ENCODE peak calls at places on chromosomes 11 and 22, in ten cellular contexts. K, J, G, A, C, N, D, H, L and F are unnamed samples.

GRCh38 chr11:123578778-123579481 is 75.5 kb downstream of the SCN3B start:
- DNase-seq in L (no peak), N (no peak), G (no peak), J (no peak), H (no peak), C (no peak), D (no peak), K (no peak), A (no peak), F (no peak)

GRCh38 chr11:35892166-35892565 is 51.7 kb upstream of the LDLRAD3 start:
- DNase-seq in N (no peak), G (no peak), A (no peak), J (no peak), D (no peak), L (no peak), K (no peak), H (no peak), C (no peak), F (no peak)

GRCh38 chr22:41479671-41480396 is 10.9 kb downstream of the ACO2 start:
- DNase-seq in L (peak), J (no peak), D (no peak), H (no peak), G (no peak), A (no peak), C (no peak), K (no peak), N (no peak), F (no peak)

GRCh38 chr22:18035740-18036139 is 11.4 kb upstream of the MICAL3 start:
- DNase-seq in C (peak), A (no peak), J (no peak), N (no peak), D (peak), L (no peak), G (peak), H (no peak), K (no peak), F (no peak)

GRCh38 chr11:74731301-74732094 is at the start of gene CHRDL2:
- DNase-seq in H (no peak), K (no peak), A (no peak), J (no peak), L (peak), N (no peak), C (peak), G (peak), D (peak), F (no peak)

GRCh38 chr11:9473408-9473807 is 12.6 kb downstream of the ZNF143 start:
- DNase-seq in J (no peak), K (no peak), A (no peak), G (no peak), C (no peak), H (no peak), D (no peak), L (no peak), N (no peak), F (no peak)

GRCh38 chr11:27055065-27055682 is 14.6 kb downstream of the BBOX1 start:
- DNase-seq in C (no peak), A (no peak), L (no peak), K (no peak), G (no peak), N (no peak), H (no peak), D (peak), J (no peak), F (no peak)

GRCh38 chr11:69427906-69428880 is 53.3 kb upstream of the LINC01488 start:
- DNase-seq in D (no peak), L (no peak), J (peak), N (no peak), A (no peak), H (no peak), K (no peak), C (no peak), G (no peak), F (no peak)

GRCh38 chr22:32444068-32444467 is 20.2 kb downstream of the BPIFC start:
- DNase-seq in C (peak), K (no peak), N (peak), J (no peak), H (peak), A (no peak), G (no peak), L (no peak), D (peak), F (peak)

GRCh38 chr11:8878771-8879170 is 32.2 kb upstream of the AKIP1 start:
- DNase-seq in D (no peak), J (no peak), G (no peak), H (no peak), L (no peak), C (no peak), A (no peak), K (no peak), N (no peak), F (no peak)

GRCh38 chr22:47318041-47318737 is 555.7 kb downstream of the TBC1D22A start:
- DNase-seq in L (no peak), C (no peak), H (no peak), D (no peak), K (no peak), J (no peak), A (no peak), N (peak), G (no peak), F (no peak)

GRCh38 chr22:23772315-23773246 is at the start of gene MMP11:
- DNase-seq in J (peak), N (no peak), A (peak), K (peak), G (peak), D (no peak), H (peak), L (peak), C (peak), F (peak)

GRCh38 chr11:46039990-46040389 is 81.3 kb downstream of the PHF21A start:
- DNase-seq in C (no peak), N (no peak), H (no peak), J (no peak), D (no peak), L (no peak), A (no peak), G (no peak), K (no peak), F (no peak)

GRCh38 chr11:95641506-95641905 is 148.1 kb downstream of the FAM76B start:
- DNase-seq in K (no peak), C (peak), A (peak), H (no peak), D (no peak), L (no peak), G (no peak), J (peak), N (no peak), F (no peak)

GRCh38 chr11:45409587-45409986 is 123.4 kb upstream of the SYT13 start:
- DNase-seq in J (no peak), G (no peak), K (no peak), H (no peak), A (no peak), L (no peak), C (no peak), N (no peak), D (no peak), F (no peak)

GRCh38 chr11:3340025-3340424 is 38.9 kb downstream of the ZNF195 start:
- DNase-seq in A (no peak), J (no peak), K (no peak), D (peak), C (no peak), H (no peak), N (peak), G (no peak), L (no peak), F (peak)

GRCh38 chr11:67613313-67613959 is 6.7 kb downstream of the NDUFV1 start:
- DNase-seq in A (no peak), H (no peak), C (peak), K (peak), D (no peak), G (no peak), L (no peak), J (no peak), N (no peak), F (no peak)

GRCh38 chr11:67615455-67616430 is 9.0 kb downstream of the NDUFV1 start:
- DNase-seq in C (peak), G (peak), A (no peak), J (no peak), L (peak), H (no peak), N (no peak), D (peak), K (peak), F (peak)

GRCh38 chr11:67612751-67613150 is 6.0 kb downstream of the NDUFV1 start:
- DNase-seq in C (peak), G (no peak), A (no peak), L (peak), N (no peak), K (peak), H (no peak), D (no peak), J (no peak), F (no peak)

GRCh38 chr11:67614730-67615454 is 8.2 kb downstream of the NDUFV1 start:
- DNase-seq in D (no peak), K (peak), C (peak), L (no peak), J (no peak), H (no peak), G (no peak), N (no peak), A (no peak), F (no peak)

DNA sequence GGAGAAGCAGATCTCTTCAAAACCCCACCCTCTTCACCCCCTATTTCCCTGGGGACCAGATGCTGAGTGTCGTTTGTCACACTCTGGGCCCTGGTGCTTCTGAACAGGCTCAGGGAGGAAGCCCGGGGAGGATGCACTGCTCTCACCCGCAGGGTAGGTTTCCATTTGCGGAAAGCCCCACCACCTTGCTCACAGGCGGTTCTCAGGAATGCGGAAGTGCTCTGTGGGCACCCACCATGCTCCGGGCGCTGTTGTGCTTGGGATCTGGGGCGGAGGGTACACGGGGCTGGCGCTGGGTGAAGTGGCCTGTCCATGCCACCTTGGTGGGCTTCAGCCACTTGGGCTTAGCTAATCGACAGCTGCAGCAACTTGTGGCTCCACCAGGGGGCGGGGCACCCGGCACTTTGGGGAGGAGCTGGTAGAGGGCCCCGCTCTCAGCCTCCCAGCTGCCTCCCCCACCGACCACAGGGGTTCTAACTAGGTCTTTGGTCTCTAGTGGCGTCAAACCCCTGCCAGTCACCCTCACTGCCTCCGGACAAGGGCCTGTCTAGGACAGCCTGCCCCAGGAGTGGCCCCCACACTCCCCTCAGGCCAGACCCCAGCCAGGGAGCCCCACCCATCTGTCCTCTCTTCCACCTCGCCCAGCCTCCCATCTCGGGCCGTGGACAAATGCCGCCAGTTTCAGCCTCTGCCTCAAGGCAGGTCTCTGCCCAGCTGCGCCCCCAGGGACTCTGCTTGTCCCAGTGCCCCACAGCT is 7.4 kb downstream of the NDUFV1 start:
- DNase-seq in D (peak), G (peak), C (peak), L (peak), J (peak), A (no peak), K (peak), H (no peak), N (peak), F (peak)
- TF ChIP-seq POLR2A in D (no peak), G (no peak), C (no peak), L (no peak), J (no peak), A (no peak), K (no peak), H (peak), N (no peak), F (no peak)

DNA sequence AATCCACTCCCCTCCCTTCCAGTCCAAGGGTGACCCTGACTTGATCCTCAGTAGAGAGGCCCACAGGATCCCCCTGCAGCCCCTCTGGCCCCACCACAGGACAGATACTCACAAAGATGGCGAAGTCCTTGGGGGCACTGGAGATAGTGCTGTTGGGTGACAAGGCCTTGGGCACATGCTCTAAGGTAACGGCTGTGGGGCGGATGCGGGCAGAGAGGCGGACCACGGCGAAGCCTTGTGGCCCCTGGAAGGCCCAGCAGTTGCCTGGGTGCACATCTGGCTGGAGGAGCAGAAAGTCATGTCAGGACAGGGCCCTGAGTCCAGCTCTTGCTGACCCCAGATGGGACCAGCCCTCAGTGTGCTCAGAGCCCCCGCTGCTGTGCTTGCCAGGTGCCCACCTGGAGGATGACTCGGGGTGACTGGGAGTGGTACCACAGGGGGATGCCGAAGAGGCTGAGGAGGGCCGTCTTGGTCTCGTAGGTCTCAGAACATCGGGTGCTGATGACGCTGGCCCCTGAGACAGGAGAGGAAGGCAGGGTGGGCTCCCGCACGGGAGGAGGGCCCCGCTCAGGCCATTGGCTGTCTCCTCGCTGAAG is 17.2 kb downstream of the SUN2 start:
- DNase-seq in K (peak), N (no peak), H (no peak), A (no peak), C (no peak), D (no peak), L (no peak), G (no peak), J (no peak), F (no peak)
- TF ChIP-seq POLR2A in K (no peak), N (no peak), H (no peak), A (no peak), C (no peak), D (no peak), L (no peak), G (no peak), J (no peak), F (no peak)

GRCh38 chr11:64180871-64181270 is 5.1 kb upstream of the STIP1 start:
- DNase-seq in K (no peak), C (no peak), A (no peak), G (no peak), D (no peak), N (no peak), H (no peak), L (no peak), J (no peak), F (no peak)

GRCh38 chr11:64179221-64179620 is 6.8 kb upstream of the STIP1 start:
- DNase-seq in D (no peak), H (no peak), N (no peak), A (no peak), J (no peak), G (no peak), L (no peak), K (no peak), C (no peak), F (no peak)

GRCh38 chr11:64178203-64178602 is 7.8 kb upstream of the STIP1 start:
- DNase-seq in D (no peak), K (no peak), G (no peak), L (no peak), N (no peak), H (no peak), J (no peak), C (no peak), A (no peak), F (no peak)

GRCh38 chr11:64183890-64184289 is 2.1 kb upstream of the STIP1 start:
- DNase-seq in N (no peak), L (no peak), C (no peak), G (no peak), J (no peak), H (no peak), D (no peak), A (no peak), K (no peak), F (no peak)

DNA sequence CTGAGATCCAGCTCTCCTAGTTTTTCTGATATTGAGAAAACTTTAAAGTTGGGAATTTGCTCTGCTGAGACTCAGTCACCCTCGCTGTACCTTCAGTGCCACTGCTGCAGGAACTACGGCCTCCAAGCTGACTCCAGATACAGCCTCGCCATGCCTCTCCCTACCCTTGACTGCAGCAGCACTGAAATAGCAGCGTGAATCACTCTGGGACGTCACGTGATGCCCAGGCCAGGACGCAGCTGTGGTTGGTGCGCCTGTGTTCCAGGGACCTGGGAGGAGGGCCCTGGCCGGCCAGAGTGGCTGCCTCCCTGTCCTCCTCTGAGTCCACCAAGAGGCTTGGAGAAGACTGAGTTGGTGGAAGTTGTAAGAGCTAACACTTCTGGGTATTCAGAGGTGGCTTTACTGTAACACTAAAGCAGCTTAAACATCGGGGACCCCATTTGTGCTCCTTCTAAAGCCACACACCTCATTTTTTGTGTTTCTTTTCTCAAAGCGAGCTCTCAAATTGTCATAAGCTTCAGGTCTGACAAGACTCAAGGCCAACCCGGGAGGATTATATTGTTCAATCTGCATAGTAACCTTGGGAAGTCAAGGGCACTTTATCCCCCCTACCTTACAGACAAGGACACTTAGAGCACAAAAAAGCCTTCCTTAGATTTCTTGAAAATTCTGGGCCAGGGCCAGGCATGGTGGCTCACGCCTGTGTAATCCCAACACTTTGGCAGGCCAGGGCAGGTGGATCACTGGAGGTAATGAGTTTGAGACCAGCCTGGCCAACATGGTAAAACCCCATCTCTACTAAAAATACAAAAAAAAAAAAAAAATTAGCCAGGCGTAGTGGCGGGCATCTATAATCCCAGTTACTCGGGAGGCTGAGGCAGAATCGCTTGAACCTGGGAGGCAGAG is 4.2 kb upstream of the STIP1 start:
- DNase-seq in L (peak), N (peak), H (peak), D (peak), G (peak), K (peak), J (peak), C (peak), A (peak), F (peak)
- TF ChIP-seq POLR2A in L (no peak), N (peak), H (peak), D (peak), G (peak), K (peak), J (peak), C (peak), A (peak), F (peak)

GRCh38 chr11:113397821-113398220 is 10.2 kb downstream of the ANKK1 start:
- DNase-seq in G (no peak), K (no peak), A (no peak), N (no peak), J (no peak), C (no peak), D (no peak), L (no peak), H (no peak), F (no peak)
- TF ChIP-seq POLR2A in G (no peak), K (no peak), A (no peak), N (no peak), J (no peak), C (no peak), D (no peak), L (no peak), H (no peak), F (no peak)

GRCh38 chr22:46070215-46070721 is 80.1 kb upstream of the PPARA start:
- DNase-seq in G (peak), D (peak), K (peak), J (peak), H (no peak), L (peak), A (peak), C (peak), N (peak), F (no peak)

GRCh38 chr22:46069518-46070214 is 80.7 kb upstream of the PPARA start:
- DNase-seq in C (peak), A (peak), J (peak), D (peak), G (peak), H (peak), L (no peak), K (peak), N (peak), F (no peak)

GRCh38 chr22:46071451-46072029 is 78.8 kb upstream of the PPARA start:
- DNase-seq in G (peak), C (peak), A (peak), N (peak), L (peak), H (peak), J (peak), D (peak), K (peak), F (no peak)

GRCh38 chr22:46072030-46072881 is 78.1 kb upstream of the PPARA start:
- DNase-seq in J (peak), H (no peak), D (no peak), A (no peak), K (peak), L (peak), G (peak), N (peak), C (peak), F (peak)

GRCh38 chr22:46070722-46071450 is 79.4 kb upstream of the PPARA start:
- DNase-seq in N (peak), G (peak), H (no peak), J (peak), A (no peak), C (peak), D (peak), L (peak), K (peak), F (no peak)
- TF ChIP-seq POLR2A in N (no peak), G (peak), H (no peak), J (no peak), A (no peak), C (no peak), D (no peak), L (no peak), K (no peak), F (no peak)

GRCh38 chr11:83061883-83062282 is 9.8 kb downstream of the RAB30 start:
- DNase-seq in J (no peak), D (no peak), L (no peak), G (no peak), N (no peak), A (no peak), C (no peak), H (no peak), K (no peak), F (no peak)

GRCh38 chr11:83064011-83064410 is 7.7 kb downstream of the RAB30 start:
- DNase-seq in K (no peak), N (no peak), D (no peak), A (no peak), H (no peak), G (no peak), C (no peak), L (no peak), J (no peak), F (no peak)

GRCh38 chr11:83060965-83061364 is 10.7 kb downstream of the RAB30 start:
- DNase-seq in L (no peak), J (no peak), G (no peak), D (no peak), N (no peak), K (no peak), A (no peak), C (no peak), H (no peak), F (no peak)

GRCh38 chr11:83068573-83068972 is 3.1 kb downstream of the RAB30 start:
- DNase-seq in G (no peak), D (no peak), J (no peak), A (no peak), L (no peak), N (peak), C (no peak), H (no peak), K (no peak), F (no peak)

DNA sequence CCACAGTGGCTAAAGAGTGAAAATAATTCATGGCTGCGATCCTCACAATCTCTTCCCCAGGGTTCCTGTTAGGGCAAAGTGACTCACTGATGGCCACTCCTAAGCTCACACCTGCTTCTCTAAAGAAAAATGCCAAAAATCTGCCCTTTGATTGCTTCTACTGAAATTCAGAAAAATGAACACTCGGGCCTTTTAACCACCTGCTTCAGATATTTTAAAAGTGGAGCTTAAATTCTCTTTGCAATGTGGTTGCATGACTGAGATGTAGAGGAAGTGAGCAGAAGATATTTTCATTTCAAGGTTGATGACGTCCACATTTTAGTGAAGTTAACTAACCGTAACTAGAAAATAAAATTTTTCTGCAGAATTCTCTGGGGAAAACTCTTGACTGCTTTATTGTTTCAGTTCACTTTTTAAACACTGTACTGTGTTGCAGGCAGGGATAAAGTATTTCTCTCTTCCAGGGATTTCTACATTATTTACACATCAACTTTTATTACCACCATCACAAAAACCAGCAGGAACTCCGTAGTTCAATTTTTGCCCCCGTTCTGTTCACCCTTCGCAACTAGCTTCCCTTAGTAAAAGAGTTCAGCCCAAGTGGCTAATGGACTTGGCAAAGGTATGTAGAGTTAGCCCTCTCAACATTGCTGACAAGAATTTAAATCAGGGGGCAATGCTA is 8.5 kb downstream of the RAB30 start:
- DNase-seq in A (no peak), L (no peak), N (no peak), C (no peak), J (no peak), G (no peak), K (no peak), D (no peak), H (no peak), F (no peak)
- TF ChIP-seq POLR2A in A (no peak), L (no peak), N (no peak), C (no peak), J (no peak), G (no peak), K (no peak), D (no peak), H (no peak), F (no peak)